ENCODE peak calls at places on chromosomes 7 and 10, in eight cellular contexts. F, S, J, B, D, Z, U and T are unnamed samples.

GRCh38 chr7:55569797-55570196 is 2.5 kb downstream of the VOPP1 start:
- DNase-seq in J (no peak), U (no peak), S (no peak), F (no peak), B (no peak), D (no peak), Z (no peak), T (no peak)

GRCh38 chr7:33091641-33092191 is 17.5 kb downstream of the RP9 start:
- DNase-seq in Z (no peak), F (no peak), B (no peak), J (no peak), D (no peak), S (no peak), U (no peak), T (no peak)

GRCh38 chr7:151313857-151314256 is 27.8 kb upstream of the NUB1 start:
- DNase-seq in U (no peak), Z (peak), D (no peak), B (no peak), J (peak), S (peak), F (peak), T (no peak)

GRCh38 chr7:9192969-9193368 is 759.6 kb downstream of the NXPH1 start:
- DNase-seq in F (no peak), U (no peak), Z (no peak), J (no peak), S (no peak), B (no peak), D (no peak), T (no peak)

GRCh38 chr10:118258285-118258684 is 83.8 kb downstream of the FAM204A start:
- DNase-seq in D (peak), J (no peak), S (no peak), Z (no peak), B (no peak), U (no peak), F (no peak), T (no peak)

GRCh38 chr7:127231415-127231814 is 21.3 kb downstream of the GRM8 start:
- DNase-seq in B (no peak), F (no peak), J (no peak), Z (no peak), U (no peak), D (no peak), S (no peak), T (no peak)

GRCh38 chr10:116796910-116797513 is 52.3 kb upstream of the ENO4 start:
- DNase-seq in S (peak), Z (peak), U (peak), B (peak), J (peak), D (peak), F (peak), T (peak)

GRCh38 chr7:48101352-48101751 is 12.3 kb downstream of the UPP1 start:
- DNase-seq in B (no peak), D (no peak), J (peak), F (no peak), S (no peak), U (no peak), Z (no peak), T (no peak)

GRCh38 chr7:76397409-76398183 is 11.9 kb downstream of the SSC4D start:
- DNase-seq in F (peak), U (peak), D (no peak), J (peak), S (peak), Z (peak), B (peak), T (peak)

GRCh38 chr10:102718220-102718619 is 3.8 kb downstream of the SFXN2 start:
- DNase-seq in B (no peak), D (no peak), S (peak), Z (peak), F (peak), J (no peak), U (no peak), T (no peak)

GRCh38 chr10:132471125-132471451 is 66.5 kb upstream of the INPP5A start:
- DNase-seq in D (no peak), F (no peak), S (no peak), Z (no peak), B (no peak), U (no peak), J (peak), T (no peak)

GRCh38 chr7:82805527-82805960 is 357.1 kb downstream of the PCLO start:
- DNase-seq in D (no peak), F (no peak), Z (no peak), B (no peak), S (peak), J (no peak), U (no peak), T (no peak)

GRCh38 chr10:34904191-34904590 is 89.1 kb upstream of the PARD3 start:
- DNase-seq in F (no peak), U (no peak), D (no peak), S (no peak), B (no peak), Z (no peak), J (no peak), T (no peak)

GRCh38 chr7:35424869-35425495 is 171.1 kb upstream of the TBX20 start:
- DNase-seq in D (peak), F (peak), S (peak), Z (peak), J (peak), B (peak), U (peak), T (peak)